ENCODE peak calls at places on chromosomes 3 and 15, in ten cellular contexts. One of them, this sample, is unnamed.

GRCh38 chr3:42262525-42262924 is 3.5 kb downstream of the CCK start:
- DNase-seq in RPMI7951: peak; percentile 94
- DNase-seq in HT-29: no peak
- DNase-seq in HTR-8/SVneo: peak; percentile 35
- DNase-seq in stimulated activated naive B cell treated with anti-CD40 and anti-IgM and Interleukin-4, amounts not matched to agents 10 μg/mL and 1 μg/mL and 100 μg/mL, for 72 hours: no peak
- DNase-seq in activated T-cell treated with anti-CD3 and anti-CD28 coated beads for 4 hours: no peak
- DNase-seq in caudate nucleus: no peak
- DNase-seq in GM12865: no peak
- DNase-seq in stimulated activated CD4-positive, alpha-beta T cell treated with anti-CD3 and anti-CD28 coated beads, Interleukin-4, amount 100 ng/mL, for 24 hours: no peak
- DNase-seq in ovary: no peak
- DNase-seq in this sample: no peak

GRCh38 chr3:136578290-136578689 is 173.9 kb downstream of the STAG1 start:
- DNase-seq in caudate nucleus: no peak
- DNase-seq in HTR-8/SVneo: no peak
- DNase-seq in stimulated activated naive B cell treated with anti-CD40 and anti-IgM and Interleukin-4, amounts not matched to agents 10 μg/mL and 1 μg/mL and 100 μg/mL, for 72 hours: no peak
- DNase-seq in GM12865: no peak
- DNase-seq in HT-29: no peak
- DNase-seq in activated T-cell treated with anti-CD3 and anti-CD28 coated beads for 4 hours: no peak
- DNase-seq in ovary: no peak
- DNase-seq in RPMI7951: no peak
- DNase-seq in stimulated activated CD4-positive, alpha-beta T cell treated with anti-CD3 and anti-CD28 coated beads, Interleukin-4, amount 100 ng/mL, for 24 hours: no peak
- DNase-seq in this sample: no peak

GRCh38 chr3:118587847-118588246 is 446.8 kb downstream of the IGSF11 start:
- DNase-seq in ovary: no peak
- DNase-seq in activated T-cell treated with anti-CD3 and anti-CD28 coated beads for 4 hours: no peak
- DNase-seq in HT-29: no peak
- DNase-seq in HTR-8/SVneo: no peak
- DNase-seq in stimulated activated CD4-positive, alpha-beta T cell treated with anti-CD3 and anti-CD28 coated beads, Interleukin-4, amount 100 ng/mL, for 24 hours: no peak
- DNase-seq in stimulated activated naive B cell treated with anti-CD40 and anti-IgM and Interleukin-4, amounts not matched to agents 10 μg/mL and 1 μg/mL and 100 μg/mL, for 72 hours: no peak
- DNase-seq in caudate nucleus: no peak
- DNase-seq in RPMI7951: peak; percentile 15
- DNase-seq in GM12865: peak; percentile 26
- DNase-seq in this sample: no peak

GRCh38 chr15:77031376-77032050 is 36.6 kb downstream of the PSTPIP1 start:
- DNase-seq in GM12865: peak; percentile 68
- DNase-seq in stimulated activated naive B cell treated with anti-CD40 and anti-IgM and Interleukin-4, amounts not matched to agents 10 μg/mL and 1 μg/mL and 100 μg/mL, for 72 hours: peak; percentile 55
- DNase-seq in activated T-cell treated with anti-CD3 and anti-CD28 coated beads for 4 hours: no peak
- DNase-seq in caudate nucleus: no peak
- DNase-seq in HT-29: peak; percentile 34
- DNase-seq in HTR-8/SVneo: no peak
- DNase-seq in stimulated activated CD4-positive, alpha-beta T cell treated with anti-CD3 and anti-CD28 coated beads, Interleukin-4, amount 100 ng/mL, for 24 hours: peak; percentile 11
- DNase-seq in ovary: no peak
- DNase-seq in RPMI7951: no peak
- DNase-seq in this sample: no peak

GRCh38 chr3:5633960-5634359 is 446.5 kb downstream of the EDEM1 start:
- DNase-seq in HTR-8/SVneo: no peak
- DNase-seq in activated T-cell treated with anti-CD3 and anti-CD28 coated beads for 4 hours: no peak
- DNase-seq in stimulated activated CD4-positive, alpha-beta T cell treated with anti-CD3 and anti-CD28 coated beads, Interleukin-4, amount 100 ng/mL, for 24 hours: no peak
- DNase-seq in caudate nucleus: no peak
- DNase-seq in GM12865: no peak
- DNase-seq in stimulated activated naive B cell treated with anti-CD40 and anti-IgM and Interleukin-4, amounts not matched to agents 10 μg/mL and 1 μg/mL and 100 μg/mL, for 72 hours: no peak
- DNase-seq in ovary: no peak
- DNase-seq in HT-29: no peak
- DNase-seq in RPMI7951: no peak
- DNase-seq in this sample: no peak

GRCh38 chr3:194422188-194422587 is 23.1 kb upstream of the GP5 start:
- DNase-seq in RPMI7951: peak; percentile 14
- DNase-seq in stimulated activated naive B cell treated with anti-CD40 and anti-IgM and Interleukin-4, amounts not matched to agents 10 μg/mL and 1 μg/mL and 100 μg/mL, for 72 hours: no peak
- DNase-seq in ovary: no peak
- DNase-seq in HTR-8/SVneo: peak; percentile 8
- DNase-seq in HT-29: no peak
- DNase-seq in stimulated activated CD4-positive, alpha-beta T cell treated with anti-CD3 and anti-CD28 coated beads, Interleukin-4, amount 100 ng/mL, for 24 hours: no peak
- DNase-seq in caudate nucleus: no peak
- DNase-seq in activated T-cell treated with anti-CD3 and anti-CD28 coated beads for 4 hours: no peak
- DNase-seq in GM12865: no peak
- DNase-seq in this sample: no peak

GRCh38 chr3:47016934-47017435 is 37.5 kb downstream of the NBEAL2 start:
- DNase-seq in RPMI7951: peak; percentile 88
- DNase-seq in HTR-8/SVneo: peak; percentile 77
- DNase-seq in ovary: no peak
- DNase-seq in GM12865: peak; percentile 61
- DNase-seq in caudate nucleus: no peak
- DNase-seq in activated T-cell treated with anti-CD3 and anti-CD28 coated beads for 4 hours: no peak
- DNase-seq in stimulated activated naive B cell treated with anti-CD40 and anti-IgM and Interleukin-4, amounts not matched to agents 10 μg/mL and 1 μg/mL and 100 μg/mL, for 72 hours: no peak
- DNase-seq in stimulated activated CD4-positive, alpha-beta T cell treated with anti-CD3 and anti-CD28 coated beads, Interleukin-4, amount 100 ng/mL, for 24 hours: peak; percentile 31
- DNase-seq in HT-29: no peak
- DNase-seq in this sample: no peak

GRCh38 chr3:197746801-197747237 is 2.9 kb upstream of the FYTTD1 start:
- DNase-seq in RPMI7951: peak; percentile 33
- DNase-seq in stimulated activated naive B cell treated with anti-CD40 and anti-IgM and Interleukin-4, amounts not matched to agents 10 μg/mL and 1 μg/mL and 100 μg/mL, for 72 hours: no peak
- DNase-seq in HTR-8/SVneo: no peak
- DNase-seq in GM12865: peak; percentile 37
- DNase-seq in caudate nucleus: no peak
- DNase-seq in stimulated activated CD4-positive, alpha-beta T cell treated with anti-CD3 and anti-CD28 coated beads, Interleukin-4, amount 100 ng/mL, for 24 hours: no peak
- DNase-seq in ovary: no peak
- DNase-seq in activated T-cell treated with anti-CD3 and anti-CD28 coated beads for 4 hours: no peak
- DNase-seq in HT-29: no peak
- DNase-seq in this sample: no peak

GRCh38 chr3:150073031-150073430 is 102.3 kb upstream of the PFN2 start:
- DNase-seq in caudate nucleus: no peak
- DNase-seq in RPMI7951: no peak
- DNase-seq in stimulated activated CD4-positive, alpha-beta T cell treated with anti-CD3 and anti-CD28 coated beads, Interleukin-4, amount 100 ng/mL, for 24 hours: no peak
- DNase-seq in stimulated activated naive B cell treated with anti-CD40 and anti-IgM and Interleukin-4, amounts not matched to agents 10 μg/mL and 1 μg/mL and 100 μg/mL, for 72 hours: no peak
- DNase-seq in HTR-8/SVneo: no peak
- DNase-seq in ovary: no peak
- DNase-seq in HT-29: no peak
- DNase-seq in GM12865: no peak
- DNase-seq in activated T-cell treated with anti-CD3 and anti-CD28 coated beads for 4 hours: no peak
- DNase-seq in this sample: no peak

GRCh38 chr3:46750555-46751038 is 32.9 kb upstream of the PRSS50 start:
- DNase-seq in stimulated activated CD4-positive, alpha-beta T cell treated with anti-CD3 and anti-CD28 coated beads, Interleukin-4, amount 100 ng/mL, for 24 hours: no peak
- DNase-seq in HT-29: no peak
- DNase-seq in caudate nucleus: no peak
- DNase-seq in stimulated activated naive B cell treated with anti-CD40 and anti-IgM and Interleukin-4, amounts not matched to agents 10 μg/mL and 1 μg/mL and 100 μg/mL, for 72 hours: no peak
- DNase-seq in RPMI7951: no peak
- DNase-seq in activated T-cell treated with anti-CD3 and anti-CD28 coated beads for 4 hours: no peak
- DNase-seq in HTR-8/SVneo: no peak
- DNase-seq in ovary: no peak
- DNase-seq in GM12865: no peak
- DNase-seq in this sample: no peak

GRCh38 chr15:52093539-52094502 is 18.8 kb downstream of the BCL2L10 start:
- DNase-seq in HTR-8/SVneo: peak; percentile 66
- DNase-seq in stimulated activated CD4-positive, alpha-beta T cell treated with anti-CD3 and anti-CD28 coated beads, Interleukin-4, amount 100 ng/mL, for 24 hours: no peak
- DNase-seq in caudate nucleus: no peak
- DNase-seq in ovary: peak; percentile 50
- DNase-seq in GM12865: no peak
- DNase-seq in activated T-cell treated with anti-CD3 and anti-CD28 coated beads for 4 hours: no peak
- DNase-seq in RPMI7951: peak; percentile 99
- DNase-seq in HT-29: peak; percentile 82
- DNase-seq in stimulated activated naive B cell treated with anti-CD40 and anti-IgM and Interleukin-4, amounts not matched to agents 10 μg/mL and 1 μg/mL and 100 μg/mL, for 72 hours: no peak
- DNase-seq in this sample: no peak

GRCh38 chr3:97823503-97824004 is 1.7 kb downstream of the CRYBG3 start:
- DNase-seq in HTR-8/SVneo: no peak
- DNase-seq in caudate nucleus: no peak
- DNase-seq in stimulated activated naive B cell treated with anti-CD40 and anti-IgM and Interleukin-4, amounts not matched to agents 10 μg/mL and 1 μg/mL and 100 μg/mL, for 72 hours: no peak
- DNase-seq in activated T-cell treated with anti-CD3 and anti-CD28 coated beads for 4 hours: no peak
- DNase-seq in GM12865: peak; percentile 8
- DNase-seq in stimulated activated CD4-positive, alpha-beta T cell treated with anti-CD3 and anti-CD28 coated beads, Interleukin-4, amount 100 ng/mL, for 24 hours: no peak
- DNase-seq in ovary: no peak
- DNase-seq in HT-29: no peak
- DNase-seq in RPMI7951: peak; percentile 26
- DNase-seq in this sample: no peak

GRCh38 chr15:57881972-57882371 is 175.5 kb downstream of the POLR2M start:
- DNase-seq in RPMI7951: no peak
- DNase-seq in ovary: no peak
- DNase-seq in GM12865: no peak
- DNase-seq in stimulated activated CD4-positive, alpha-beta T cell treated with anti-CD3 and anti-CD28 coated beads, Interleukin-4, amount 100 ng/mL, for 24 hours: no peak
- DNase-seq in HTR-8/SVneo: no peak
- DNase-seq in caudate nucleus: no peak
- DNase-seq in HT-29: no peak
- DNase-seq in stimulated activated naive B cell treated with anti-CD40 and anti-IgM and Interleukin-4, amounts not matched to agents 10 μg/mL and 1 μg/mL and 100 μg/mL, for 72 hours: no peak
- DNase-seq in activated T-cell treated with anti-CD3 and anti-CD28 coated beads for 4 hours: no peak
- DNase-seq in this sample: no peak

GRCh38 chr3:130760922-130761321 is 14.3 kb upstream of the PIK3R4 start:
- DNase-seq in stimulated activated naive B cell treated with anti-CD40 and anti-IgM and Interleukin-4, amounts not matched to agents 10 μg/mL and 1 μg/mL and 100 μg/mL, for 72 hours: no peak
- DNase-seq in HT-29: no peak
- DNase-seq in stimulated activated CD4-positive, alpha-beta T cell treated with anti-CD3 and anti-CD28 coated beads, Interleukin-4, amount 100 ng/mL, for 24 hours: no peak
- DNase-seq in GM12865: no peak
- DNase-seq in ovary: no peak
- DNase-seq in RPMI7951: peak; percentile 67
- DNase-seq in HTR-8/SVneo: no peak
- DNase-seq in caudate nucleus: no peak
- DNase-seq in activated T-cell treated with anti-CD3 and anti-CD28 coated beads for 4 hours: no peak
- DNase-seq in this sample: no peak

GRCh38 chr3:122572940-122573412 is 4.5 kb upstream of the PARP15 start:
- DNase-seq in GM12865: peak; percentile 79
- DNase-seq in activated T-cell treated with anti-CD3 and anti-CD28 coated beads for 4 hours: no peak
- DNase-seq in caudate nucleus: no peak
- DNase-seq in HT-29: peak; percentile 34
- DNase-seq in stimulated activated naive B cell treated with anti-CD40 and anti-IgM and Interleukin-4, amounts not matched to agents 10 μg/mL and 1 μg/mL and 100 μg/mL, for 72 hours: peak; percentile 55
- DNase-seq in HTR-8/SVneo: peak; percentile 47
- DNase-seq in stimulated activated CD4-positive, alpha-beta T cell treated with anti-CD3 and anti-CD28 coated beads, Interleukin-4, amount 100 ng/mL, for 24 hours: peak; percentile 45
- DNase-seq in RPMI7951: peak; percentile 60
- DNase-seq in ovary: no peak
- DNase-seq in this sample: no peak

GRCh38 chr15:44585633-44586032 is 48.7 kb downstream of the EIF3J start:
- DNase-seq in stimulated activated naive B cell treated with anti-CD40 and anti-IgM and Interleukin-4, amounts not matched to agents 10 μg/mL and 1 μg/mL and 100 μg/mL, for 72 hours: no peak
- DNase-seq in caudate nucleus: no peak
- DNase-seq in HTR-8/SVneo: no peak
- DNase-seq in RPMI7951: no peak
- DNase-seq in stimulated activated CD4-positive, alpha-beta T cell treated with anti-CD3 and anti-CD28 coated beads, Interleukin-4, amount 100 ng/mL, for 24 hours: no peak
- DNase-seq in activated T-cell treated with anti-CD3 and anti-CD28 coated beads for 4 hours: no peak
- DNase-seq in HT-29: no peak
- DNase-seq in GM12865: no peak
- DNase-seq in ovary: no peak
- DNase-seq in this sample: no peak

GRCh38 chr15:70063284-70063991 is 34.3 kb downstream of the TLE3 start:
- DNase-seq in RPMI7951: no peak
- DNase-seq in activated T-cell treated with anti-CD3 and anti-CD28 coated beads for 4 hours: no peak
- DNase-seq in caudate nucleus: no peak
- DNase-seq in stimulated activated naive B cell treated with anti-CD40 and anti-IgM and Interleukin-4, amounts not matched to agents 10 μg/mL and 1 μg/mL and 100 μg/mL, for 72 hours: no peak
- DNase-seq in ovary: no peak
- DNase-seq in GM12865: no peak
- DNase-seq in HTR-8/SVneo: no peak
- DNase-seq in HT-29: no peak
- DNase-seq in stimulated activated CD4-positive, alpha-beta T cell treated with anti-CD3 and anti-CD28 coated beads, Interleukin-4, amount 100 ng/mL, for 24 hours: no peak
- DNase-seq in this sample: no peak

GRCh38 chr15:76431936-76432335 is 95.4 kb downstream of the ISL2 start:
- DNase-seq in HT-29: no peak
- DNase-seq in caudate nucleus: no peak
- DNase-seq in GM12865: no peak
- DNase-seq in HTR-8/SVneo: peak; percentile 23
- DNase-seq in stimulated activated CD4-positive, alpha-beta T cell treated with anti-CD3 and anti-CD28 coated beads, Interleukin-4, amount 100 ng/mL, for 24 hours: no peak
- DNase-seq in stimulated activated naive B cell treated with anti-CD40 and anti-IgM and Interleukin-4, amounts not matched to agents 10 μg/mL and 1 μg/mL and 100 μg/mL, for 72 hours: no peak
- DNase-seq in ovary: no peak
- DNase-seq in activated T-cell treated with anti-CD3 and anti-CD28 coated beads for 4 hours: no peak
- DNase-seq in RPMI7951: peak; percentile 21
- DNase-seq in this sample: no peak

GRCh38 chr3:178560759-178561158 is 24.5 kb downstream of the KCNMB2 start:
- DNase-seq in activated T-cell treated with anti-CD3 and anti-CD28 coated beads for 4 hours: no peak
- DNase-seq in HTR-8/SVneo: no peak
- DNase-seq in caudate nucleus: no peak
- DNase-seq in RPMI7951: no peak
- DNase-seq in HT-29: no peak
- DNase-seq in ovary: no peak
- DNase-seq in stimulated activated naive B cell treated with anti-CD40 and anti-IgM and Interleukin-4, amounts not matched to agents 10 μg/mL and 1 μg/mL and 100 μg/mL, for 72 hours: no peak
- DNase-seq in GM12865: no peak
- DNase-seq in stimulated activated CD4-positive, alpha-beta T cell treated with anti-CD3 and anti-CD28 coated beads, Interleukin-4, amount 100 ng/mL, for 24 hours: no peak
- DNase-seq in this sample: no peak

GRCh38 chr3:65318231-65318630 is 630.4 kb upstream of the ADAMTS9 start:
- DNase-seq in ovary: no peak
- DNase-seq in GM12865: no peak
- DNase-seq in stimulated activated CD4-positive, alpha-beta T cell treated with anti-CD3 and anti-CD28 coated beads, Interleukin-4, amount 100 ng/mL, for 24 hours: no peak
- DNase-seq in HTR-8/SVneo: no peak
- DNase-seq in activated T-cell treated with anti-CD3 and anti-CD28 coated beads for 4 hours: no peak
- DNase-seq in caudate nucleus: no peak
- DNase-seq in stimulated activated naive B cell treated with anti-CD40 and anti-IgM and Interleukin-4, amounts not matched to agents 10 μg/mL and 1 μg/mL and 100 μg/mL, for 72 hours: no peak
- DNase-seq in RPMI7951: no peak
- DNase-seq in HT-29: no peak
- DNase-seq in this sample: no peak

GRCh38 chr3:129625071-129625874 is 18.8 kb upstream of the PLXND1 start:
- DNase-seq in HTR-8/SVneo: no peak
- DNase-seq in stimulated activated naive B cell treated with anti-CD40 and anti-IgM and Interleukin-4, amounts not matched to agents 10 μg/mL and 1 μg/mL and 100 μg/mL, for 72 hours: no peak
- DNase-seq in activated T-cell treated with anti-CD3 and anti-CD28 coated beads for 4 hours: no peak
- DNase-seq in RPMI7951: peak; percentile 14
- DNase-seq in HT-29: no peak
- DNase-seq in ovary: peak; percentile 32
- DNase-seq in GM12865: no peak
- DNase-seq in stimulated activated CD4-positive, alpha-beta T cell treated with anti-CD3 and anti-CD28 coated beads, Interleukin-4, amount 100 ng/mL, for 24 hours: no peak
- DNase-seq in caudate nucleus: no peak
- DNase-seq in this sample: no peak

GRCh38 chr15:72554471-72555425 is 80.6 kb downstream of the ARIH1 start:
- DNase-seq in caudate nucleus: no peak
- DNase-seq in stimulated activated naive B cell treated with anti-CD40 and anti-IgM and Interleukin-4, amounts not matched to agents 10 μg/mL and 1 μg/mL and 100 μg/mL, for 72 hours: no peak
- DNase-seq in HT-29: no peak
- DNase-seq in RPMI7951: peak; percentile 76
- DNase-seq in ovary: no peak
- DNase-seq in GM12865: peak; percentile 36
- DNase-seq in HTR-8/SVneo: no peak
- DNase-seq in stimulated activated CD4-positive, alpha-beta T cell treated with anti-CD3 and anti-CD28 coated beads, Interleukin-4, amount 100 ng/mL, for 24 hours: peak; percentile 55
- DNase-seq in activated T-cell treated with anti-CD3 and anti-CD28 coated beads for 4 hours: peak; percentile 8
- DNase-seq in this sample: no peak

GRCh38 chr3:153440311-153440710 is 278.3 kb downstream of the RAP2B start:
- DNase-seq in stimulated activated naive B cell treated with anti-CD40 and anti-IgM and Interleukin-4, amounts not matched to agents 10 μg/mL and 1 μg/mL and 100 μg/mL, for 72 hours: no peak
- DNase-seq in activated T-cell treated with anti-CD3 and anti-CD28 coated beads for 4 hours: no peak
- DNase-seq in stimulated activated CD4-positive, alpha-beta T cell treated with anti-CD3 and anti-CD28 coated beads, Interleukin-4, amount 100 ng/mL, for 24 hours: no peak
- DNase-seq in HTR-8/SVneo: no peak
- DNase-seq in ovary: no peak
- DNase-seq in GM12865: no peak
- DNase-seq in RPMI7951: no peak
- DNase-seq in HT-29: no peak
- DNase-seq in caudate nucleus: no peak
- DNase-seq in this sample: no peak

GRCh38 chr3:78050276-78051080 is 1010.6 kb downstream of the ROBO2 start:
- DNase-seq in HT-29: no peak
- DNase-seq in HTR-8/SVneo: no peak
- DNase-seq in activated T-cell treated with anti-CD3 and anti-CD28 coated beads for 4 hours: no peak
- DNase-seq in RPMI7951: no peak
- DNase-seq in stimulated activated CD4-positive, alpha-beta T cell treated with anti-CD3 and anti-CD28 coated beads, Interleukin-4, amount 100 ng/mL, for 24 hours: no peak
- DNase-seq in caudate nucleus: no peak
- DNase-seq in GM12865: no peak
- DNase-seq in ovary: no peak
- DNase-seq in stimulated activated naive B cell treated with anti-CD40 and anti-IgM and Interleukin-4, amounts not matched to agents 10 μg/mL and 1 μg/mL and 100 μg/mL, for 72 hours: no peak
- DNase-seq in this sample: no peak

GRCh38 chr3:139226731-139227130 is 117.1 kb upstream of the MRPS22 start:
- DNase-seq in HTR-8/SVneo: no peak
- DNase-seq in stimulated activated naive B cell treated with anti-CD40 and anti-IgM and Interleukin-4, amounts not matched to agents 10 μg/mL and 1 μg/mL and 100 μg/mL, for 72 hours: no peak
- DNase-seq in caudate nucleus: no peak
- DNase-seq in HT-29: no peak
- DNase-seq in RPMI7951: peak; percentile 49
- DNase-seq in stimulated activated CD4-positive, alpha-beta T cell treated with anti-CD3 and anti-CD28 coated beads, Interleukin-4, amount 100 ng/mL, for 24 hours: no peak
- DNase-seq in GM12865: no peak
- DNase-seq in activated T-cell treated with anti-CD3 and anti-CD28 coated beads for 4 hours: no peak
- DNase-seq in ovary: no peak
- DNase-seq in this sample: no peak

GRCh38 chr3:187721055-187721454 is 18.7 kb upstream of the RTP2 start:
- DNase-seq in caudate nucleus: no peak
- DNase-seq in stimulated activated CD4-positive, alpha-beta T cell treated with anti-CD3 and anti-CD28 coated beads, Interleukin-4, amount 100 ng/mL, for 24 hours: no peak
- DNase-seq in stimulated activated naive B cell treated with anti-CD40 and anti-IgM and Interleukin-4, amounts not matched to agents 10 μg/mL and 1 μg/mL and 100 μg/mL, for 72 hours: no peak
- DNase-seq in ovary: no peak
- DNase-seq in GM12865: no peak
- DNase-seq in RPMI7951: no peak
- DNase-seq in HTR-8/SVneo: no peak
- DNase-seq in activated T-cell treated with anti-CD3 and anti-CD28 coated beads for 4 hours: no peak
- DNase-seq in HT-29: no peak
- DNase-seq in this sample: no peak

GRCh38 chr15:94081829-94082228 is 149.5 kb upstream of the MCTP2 start:
- DNase-seq in HT-29: no peak
- DNase-seq in GM12865: no peak
- DNase-seq in ovary: no peak
- DNase-seq in activated T-cell treated with anti-CD3 and anti-CD28 coated beads for 4 hours: no peak
- DNase-seq in caudate nucleus: no peak
- DNase-seq in stimulated activated naive B cell treated with anti-CD40 and anti-IgM and Interleukin-4, amounts not matched to agents 10 μg/mL and 1 μg/mL and 100 μg/mL, for 72 hours: no peak
- DNase-seq in RPMI7951: peak; percentile 42
- DNase-seq in stimulated activated CD4-positive, alpha-beta T cell treated with anti-CD3 and anti-CD28 coated beads, Interleukin-4, amount 100 ng/mL, for 24 hours: no peak
- DNase-seq in HTR-8/SVneo: no peak
- DNase-seq in this sample: no peak

GRCh38 chr3:171444291-171444690 is 15.9 kb downstream of the TNIK start:
- DNase-seq in stimulated activated naive B cell treated with anti-CD40 and anti-IgM and Interleukin-4, amounts not matched to agents 10 μg/mL and 1 μg/mL and 100 μg/mL, for 72 hours: no peak
- DNase-seq in caudate nucleus: no peak
- DNase-seq in HTR-8/SVneo: no peak
- DNase-seq in ovary: no peak
- DNase-seq in RPMI7951: no peak
- DNase-seq in activated T-cell treated with anti-CD3 and anti-CD28 coated beads for 4 hours: no peak
- DNase-seq in stimulated activated CD4-positive, alpha-beta T cell treated with anti-CD3 and anti-CD28 coated beads, Interleukin-4, amount 100 ng/mL, for 24 hours: no peak
- DNase-seq in GM12865: no peak
- DNase-seq in HT-29: no peak
- DNase-seq in this sample: no peak